ENCODE peak calls at places on chromosomes 4 and X, in five cellular contexts. I is mesenchymal stem cell, B is adipocyte, H is pancreas, V is tibial artery. M is an unnamed sample.

GRCh38 chr4:174058846-174059245 is 224.6 kb downstream of the FBXO8 start:
- DNase-seq in I (peak; percentile 76), B (no peak), H (no peak), V (no peak), M (no peak)

GRCh38 chr4:94447754-94448411 is 3.9 kb upstream of the PDLIM5 start:
- DNase-seq in I (no peak), B (peak; percentile 7), H (no peak), V (no peak), M (no peak)

GRCh38 chr4:129358571-129358970 is 262.6 kb downstream of the C4orf33 start:
- DNase-seq in I (peak; percentile 83), B (peak; percentile 83), H (no peak), V (no peak), M (no peak)

GRCh38 chr4:78612398-78613005 is 60.9 kb downstream of the ANXA3 start:
- DNase-seq in I (peak; percentile 56), B (peak; percentile 78), H (no peak), V (no peak), M (no peak)

GRCh38 chr4:184383497-184384055 is 90.8 kb downstream of the IRF2 start:
- DNase-seq in I (peak; percentile 96), B (peak; percentile 93), H (peak; percentile 25), V (peak; percentile 73), M (peak; percentile 55)

GRCh38 chr4:168633071-168633470 is 136.2 kb downstream of the PALLD start:
- DNase-seq in I (peak; percentile 30), B (peak; percentile 50), H (no peak), V (no peak), M (no peak)

GRCh38 chrX:53445977-53446376 is 11.8 kb upstream of the HSD17B10 start:
- DNase-seq in I (peak; percentile 40), B (peak; percentile 67), H (no peak), V (no peak), M (no peak)

GRCh38 chrX:36804066-36804465 is 204.1 kb upstream of the FAM47C start:
- DNase-seq in I (no peak), B (no peak), H (no peak), V (no peak), M (no peak)

GRCh38 chrX:124328765-124329164 is 3.7 kb upstream of the TEX13D start:
- DNase-seq in I (no peak), B (no peak), H (no peak), V (no peak), M (no peak)

DNA sequence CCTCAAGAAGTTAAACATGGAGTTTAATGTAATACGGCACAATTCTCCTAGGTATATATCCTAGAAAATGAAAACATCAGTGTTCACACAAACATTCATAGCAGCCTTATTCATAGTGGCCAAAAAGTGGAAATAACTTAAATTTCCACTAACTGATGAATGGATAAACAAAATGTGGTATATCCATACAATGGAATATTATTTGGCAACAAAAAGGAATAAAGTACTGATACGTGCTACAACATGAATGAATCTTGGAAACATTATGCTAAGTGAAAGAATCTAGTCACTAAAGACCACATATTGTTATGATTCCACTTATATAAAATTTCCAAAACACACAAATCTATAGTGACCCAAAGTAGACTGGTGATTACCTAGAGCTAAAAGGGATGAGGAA is 14.6 kb downstream of the SDAD1 start:
- DNase-seq in I (no peak), B (no peak), H (no peak), V (no peak), M (no peak)
- H3K36me3 ChIP-seq in I (peaks cover 22% of the 10 kb centered on the region), B (peaks cover 87% of the 10 kb centered on the region), H (peaks cover 35% of the 10 kb centered on the region), V (peaks cover 88% of the 10 kb centered on the region), M (no peaks in the 10 kb centered on the region)

DNA sequence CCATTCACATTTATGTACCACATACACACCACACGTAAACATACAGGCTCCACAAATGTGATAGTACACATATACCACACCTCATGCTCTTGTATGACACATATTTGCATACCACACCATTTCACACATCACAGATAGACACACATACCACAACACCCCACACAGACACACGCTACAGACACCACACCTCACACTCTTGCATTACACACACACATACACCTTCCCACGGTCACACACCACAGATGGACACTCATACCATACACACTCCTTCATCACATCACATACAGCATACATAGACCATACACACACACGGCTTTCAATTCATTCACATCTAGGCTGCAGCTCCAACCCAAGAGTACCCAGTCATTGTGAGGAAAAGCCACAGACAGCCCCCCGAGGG is 222.5 kb upstream of the RPL34 start:
- DNase-seq in I (no peak), B (no peak), H (no peak), V (no peak), M (no peak)
- H3K4me1 ChIP-seq in I (peaks cover 7% of the 10 kb centered on the region), B (no peaks in the 10 kb centered on the region), H (no peaks in the 10 kb centered on the region), V (no peaks in the 10 kb centered on the region), M (no peaks in the 10 kb centered on the region)

GRCh38 chr4:82452026-82452425 is 21.6 kb downstream of the ENOPH1 start:
- DNase-seq in I (no peak), B (no peak), H (no peak), V (no peak), M (no peak)
- H3K36me3 ChIP-seq in I (peaks cover 25% of the 10 kb centered on the region), B (peaks cover 47% of the 10 kb centered on the region), H (peaks cover 3% of the 10 kb centered on the region), V (peaks cover 27% of the 10 kb centered on the region), M (no peaks in the 10 kb centered on the region)

GRCh38 chr4:76194325-76194724 is 19.3 kb downstream of the SCARB2 start:
- DNase-seq in I (peak; percentile 94), B (peak; percentile 95), H (no peak), V (no peak), M (no peak)
- H3K4me1 ChIP-seq in I (peaks cover 14% of the 10 kb centered on the region), B (peaks cover 80% of the 10 kb centered on the region), H (peaks cover 38% of the 10 kb centered on the region), V (peaks cover 32% of the 10 kb centered on the region), M (peaks cover 23% of the 10 kb centered on the region)

GRCh38 chr4:25788839-25789238 is 73.9 kb downstream of the SEL1L3 start:
- DNase-seq in I (no peak), B (no peak), H (no peak), V (no peak), M (no peak)

GRCh38 chr4:25787891-25788331 is 74.9 kb downstream of the SEL1L3 start:
- DNase-seq in I (no peak), B (no peak), H (peak; percentile 62), V (no peak), M (no peak)

GRCh38 chr4:25786497-25787065 is 76.2 kb downstream of the SEL1L3 start:
- DNase-seq in I (no peak), B (peak; percentile 25), H (no peak), V (no peak), M (no peak)

GRCh38 chr4:25782482-25782881 is 80.3 kb downstream of the SEL1L3 start:
- DNase-seq in I (no peak), B (no peak), H (no peak), V (no peak), M (no peak)

DNA sequence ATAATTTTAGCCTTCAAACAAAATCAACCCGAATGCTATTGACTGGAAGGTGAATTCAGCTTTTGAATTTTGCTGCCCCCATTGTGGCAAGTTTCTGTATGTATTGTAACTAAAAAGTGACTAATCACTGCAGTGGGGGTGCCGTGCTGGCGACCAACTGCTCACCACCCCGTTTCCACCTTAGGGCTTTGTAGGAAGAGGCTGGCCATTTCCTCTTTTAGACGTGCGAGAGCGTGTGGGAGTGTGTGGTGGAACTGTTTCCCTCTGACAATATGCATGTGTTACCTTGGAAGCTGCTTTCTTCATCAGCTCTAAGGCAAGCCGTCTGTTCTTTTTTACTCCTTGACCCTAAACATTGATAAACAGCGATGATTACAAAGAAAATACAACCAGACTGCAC is 78.8 kb downstream of the SEL1L3 start:
- DNase-seq in I (no peak), B (no peak), H (no peak), V (no peak), M (no peak)
- H3K36me3 ChIP-seq in I (no peaks in the 10 kb centered on the region), B (no peaks in the 10 kb centered on the region), H (peaks cover 25% of the 10 kb centered on the region), V (no peaks in the 10 kb centered on the region), M (no peaks in the 10 kb centered on the region)

M was measured in ovary.